ENCODE peak calls at places on chromosomes 13 and 19, in nine cellular contexts. F is astrocyte; P is tibial nerve; J is CD4-positive, alpha-beta memory T cell; T is endodermal cell; E is aorta; O is NT2/D1; Y is H1; L is BE2C. Z is an unnamed sample. For H3K27me3 and H3K36me3, the result is how much of the 10 kb centered on the place peaks cover.

GRCh38 chr13:97329331-97329730 is 104.6 kb upstream of the RAP2A start:
- DNase-seq in F (peak), P (no peak), J (no peak), T (no peak), E (no peak), O (no peak), Y (no peak), L (no peak), Z (no peak)

GRCh38 chr19:45177817-45178261 is at the start of gene TRAPPC6A:
- DNase-seq in F (peak), P (peak), J (no peak), T (no peak), E (no peak), O (no peak), Y (no peak), L (no peak), Z (no peak)

GRCh38 chr19:5903054-5903501 is 512 bp downstream of the NDUFA11 start:
- DNase-seq in F (peak), P (no peak), J (no peak), T (no peak), E (no peak), O (no peak), Y (no peak), L (no peak), Z (no peak)

GRCh38 chr19:2039959-2040646 is 10.9 kb downstream of the MKNK2 start:
- DNase-seq in F (no peak), P (no peak), J (no peak), T (no peak), E (peak), O (no peak), Y (no peak), L (no peak), Z (peak)

GRCh38 chr13:111031531-111031961 is 83.6 kb upstream of the ARHGEF7 start:
- DNase-seq in F (peak), P (no peak), J (no peak), T (no peak), E (no peak), O (no peak), Y (peak), L (no peak), Z (peak)

GRCh38 chr13:75454497-75454896 is 27.5 kb downstream of the TBC1D4 start:
- DNase-seq in F (no peak), P (no peak), J (no peak), T (no peak), E (no peak), O (no peak), Y (no peak), L (no peak), Z (no peak)

GRCh38 chr19:35767288-35768081 is 7.9 kb upstream of the ARHGAP33 start:
- DNase-seq in F (no peak), P (no peak), J (no peak), T (peak), E (no peak), O (no peak), Y (peak), L (no peak), Z (peak)

GRCh38 chr19:51783373-51783772 is 11.6 kb upstream of the FPR3 start:
- DNase-seq in F (no peak), P (no peak), J (no peak), T (peak), E (no peak), O (no peak), Y (no peak), L (no peak), Z (no peak)

GRCh38 chr13:74710006-74710405 is 575.8 kb upstream of the KLF12 start:
- DNase-seq in F (peak), P (no peak), J (no peak), T (no peak), E (no peak), O (no peak), Y (no peak), L (no peak), Z (no peak)

GRCh38 chr19:45508931-45509691 is 1.8 kb downstream of the VASP start:
- DNase-seq in F (peak), P (peak), J (no peak), T (peak), E (peak), O (no peak), Y (peak), L (peak), Z (peak)

GRCh38 chr13:46721054-46721453 is 75.9 kb downstream of the ESD start:
- DNase-seq in F (no peak), P (peak), J (peak), T (peak), E (peak), O (no peak), Y (no peak), L (peak), Z (no peak)

GRCh38 chr19:10604460-10604980 is 17.4 kb upstream of the AP1M2 start:
- DNase-seq in F (no peak), P (no peak), J (no peak), T (no peak), E (no peak), O (no peak), Y (no peak), L (no peak), Z (no peak)

GRCh38 chr13:41937388-41937787 is 23.5 kb downstream of the VWA8 start:
- DNase-seq in F (no peak), P (no peak), J (no peak), T (no peak), E (no peak), O (no peak), Y (no peak), L (no peak), Z (no peak)

GRCh38 chr13:81383441-81383840 is 1042.5 kb upstream of the SPRY2 start:
- DNase-seq in F (no peak), P (no peak), J (no peak), T (no peak), E (no peak), O (no peak), Y (no peak), L (no peak), Z (no peak)

GRCh38 chr13:113489171-113489548 is 1.4 kb downstream of the DCUN1D2 start:
- DNase-seq in F (no peak), P (no peak), J (no peak), T (peak), E (no peak), O (no peak), Y (no peak), L (no peak), Z (peak)

GRCh38 chr13:37656247-37656940 is 57.8 kb upstream of the POSTN start:
- DNase-seq in F (peak), P (no peak), J (no peak), T (no peak), E (peak), O (no peak), Y (no peak), L (no peak), Z (no peak)

GRCh38 chr13:85223883-85224656 is 575.1 kb downstream of the SLITRK6 start:
- DNase-seq in F (peak), P (no peak), J (no peak), T (no peak), E (no peak), O (no peak), Y (no peak), L (no peak), Z (no peak)

GRCh38 chr19:11152318-11153062 is 3.1 kb downstream of the SPC24 start:
- DNase-seq in F (peak), P (peak), J (no peak), T (no peak), E (peak), O (no peak), Y (no peak), L (no peak), Z (no peak)

GRCh38 chr19:40603071-40603718 is 2.0 kb downstream of the LTBP4 start:
- DNase-seq in F (peak), P (no peak), J (no peak), T (no peak), E (no peak), O (no peak), Y (no peak), L (no peak), Z (peak)

GRCh38 chr13:111659236-111659635 is 338.8 kb downstream of the TEX29 start:
- DNase-seq in F (no peak), P (no peak), J (no peak), T (peak), E (no peak), O (no peak), Y (no peak), L (no peak), Z (no peak)

GRCh38 chr13:110062077-110062776 is 244.7 kb downstream of the COL4A1 start:
- DNase-seq in F (peak), P (no peak), J (no peak), T (no peak), E (no peak), O (no peak), Y (no peak), L (no peak), Z (no peak)

GRCh38 chr13:113106053-113106452 is 462 bp downstream of the F7 start:
- DNase-seq in F (no peak), P (no peak), J (no peak), T (no peak), E (no peak), O (no peak), Y (no peak), L (no peak), Z (peak)

GRCh38 chr13:45068036-45069001 is 52.0 kb upstream of the GTF2F2 start:
- DNase-seq in F (no peak), P (no peak), J (no peak), T (no peak), E (no peak), O (no peak), Y (no peak), L (no peak), Z (no peak)

GRCh38 chr13:110353339-110353977 is 46.4 kb downstream of the COL4A2 start:
- DNase-seq in F (no peak), P (no peak), J (no peak), T (no peak), E (no peak), O (no peak), Y (no peak), L (no peak), Z (no peak)

GRCh38 chr19:52034051-52034728 is 6.0 kb upstream of the ZNF614 start:
- DNase-seq in F (peak), P (no peak), J (no peak), T (no peak), E (no peak), O (no peak), Y (no peak), L (no peak), Z (no peak)

GRCh38 chr13:73767747-73768315 is 366.4 kb downstream of the KLF12 start:
- DNase-seq in F (no peak), P (no peak), J (peak), T (peak), E (no peak), O (peak), Y (no peak), L (peak), Z (peak)

GRCh38 chr19:17159466-17160393 is 55.4 kb upstream of the USE1 start:
- DNase-seq in F (peak), P (no peak), J (no peak), T (peak), E (no peak), O (peak), Y (peak), L (no peak), Z (peak)

GRCh38 chr19:41925208-41926003 is 2.8 kb downstream of the ERFL start:
- DNase-seq in F (no peak), P (no peak), J (no peak), T (no peak), E (no peak), O (no peak), Y (no peak), L (no peak), Z (no peak)

GRCh38 chr13:48858523-48858922 is 117.2 kb upstream of the FNDC3A start:
- DNase-seq in F (no peak), P (no peak), J (no peak), T (no peak), E (no peak), O (no peak), Y (no peak), L (peak), Z (no peak)

GRCh38 chr19:17755977-17756670 is 4.8 kb downstream of the FCHO1 start:
- DNase-seq in F (peak), P (no peak), J (no peak), T (peak), E (no peak), O (peak), Y (peak), L (peak), Z (peak)

GRCh38 chr13:41631296-41631965 is 174.1 kb downstream of the RGCC start:
- DNase-seq in F (no peak), P (no peak), J (no peak), T (no peak), E (no peak), O (no peak), Y (no peak), L (no peak), Z (no peak)

GRCh38 chr13:45821861-45822260 is 29.7 kb downstream of the SIAH3 start:
- DNase-seq in F (no peak), P (no peak), J (no peak), T (no peak), E (no peak), O (no peak), Y (peak), L (no peak), Z (no peak)

GRCh38 chr13:33034061-33034460 is 17.8 kb downstream of the KL start:
- DNase-seq in F (no peak), P (no peak), J (no peak), T (no peak), E (no peak), O (no peak), Y (no peak), L (no peak), Z (no peak)

GRCh38 chr13:29101404-29101803 is 281.3 kb downstream of the MTUS2 start:
- DNase-seq in F (no peak), P (no peak), J (no peak), T (no peak), E (no peak), O (no peak), Y (no peak), L (no peak), Z (no peak)

GRCh38 chr13:42707596-42707995 is 73.8 kb upstream of the FAM216B start:
- DNase-seq in F (peak), P (no peak), J (no peak), T (no peak), E (no peak), O (no peak), Y (no peak), L (no peak), Z (no peak)

GRCh38 chr19:12994701-12995595 is at the start of gene NFIX:
- DNase-seq in F (no peak), P (peak), J (peak), T (peak), E (peak), O (no peak), Y (no peak), L (peak), Z (no peak)

GRCh38 chr19:12596927-12597548 is 13.6 kb downstream of the ZNF490 start:
- DNase-seq in F (no peak), P (no peak), J (no peak), T (no peak), E (no peak), O (peak), Y (no peak), L (peak), Z (peak)

GRCh38 chr19:31352296-31352781 is 3.1 kb upstream of the TSHZ3 start:
- DNase-seq in F (no peak), P (no peak), J (no peak), T (peak), E (no peak), O (no peak), Y (no peak), L (no peak), Z (peak)
- H3K4me3 ChIP-seq in F (peak), P (no peak), J (no peak), T (peak), E (no peak), O (peak), Y (peak), L (no peak), Z (peak)

GRCh38 chr13:100828226-100828625 is 153.6 kb upstream of the TMTC4 start:
- DNase-seq in F (no peak), P (no peak), J (no peak), T (peak), E (no peak), O (peak), Y (no peak), L (no peak), Z (peak)
- H3K27me3 ChIP-seq in F (under half), P (under half), J (under half), T (under half), E (under half), O (under half), Y (under half), L (under half), Z (under half)

DNA sequence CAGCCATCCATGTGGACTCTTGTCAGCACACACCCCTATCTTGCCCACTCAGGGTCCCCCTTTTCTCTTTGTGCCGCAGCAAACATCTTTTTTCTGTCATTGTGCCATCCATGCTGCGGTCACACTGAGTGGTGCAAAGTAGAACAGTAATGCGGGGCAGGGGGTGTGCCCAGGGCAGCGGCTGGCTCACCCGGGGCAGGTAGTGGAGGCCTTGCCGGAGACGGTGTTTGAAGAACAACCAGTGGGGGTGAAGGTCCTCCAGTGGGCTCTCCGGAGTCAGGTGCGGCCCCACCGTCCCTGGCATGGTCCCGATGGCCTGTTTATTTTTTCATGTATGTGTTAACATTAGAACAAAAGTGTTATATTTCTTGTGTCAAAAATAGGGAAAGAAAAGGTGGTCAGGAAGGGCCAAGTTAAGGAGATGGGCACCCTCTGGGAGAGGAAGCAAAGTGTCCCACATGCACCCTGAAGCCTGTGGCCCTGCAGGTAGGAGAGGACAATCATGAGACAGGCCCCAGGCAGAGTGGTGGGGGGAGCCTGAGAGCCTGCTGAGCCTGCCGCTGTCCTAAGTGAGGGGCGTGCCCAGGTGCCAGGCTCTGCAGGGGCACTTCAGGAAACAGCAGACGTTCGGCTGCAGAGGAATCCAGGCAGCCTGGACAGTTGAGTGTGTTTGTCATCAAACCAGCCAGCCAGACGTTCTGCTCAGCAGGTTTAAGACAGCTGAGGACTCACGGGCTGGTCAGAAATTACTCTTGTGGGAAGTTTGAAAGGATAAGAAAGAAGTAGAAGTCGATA is 12.3 kb downstream of the TSSK6 start:
- DNase-seq in F (no peak), P (no peak), J (no peak), T (no peak), E (no peak), O (no peak), Y (no peak), L (no peak), Z (no peak)
- H3K36me3 ChIP-seq in F (under half), P (half or more), J (half or more), T (half or more), E (under half), O (half or more), Y (under half), L (half or more), Z (under half)

GRCh38 chr13:108948269-108948671 is 318.9 kb downstream of the MYO16 start:
- DNase-seq in F (no peak), P (no peak), J (no peak), T (no peak), E (no peak), O (no peak), Y (no peak), L (no peak), Z (no peak)

GRCh38 chr13:108943842-108944241 is 314.4 kb downstream of the MYO16 start:
- DNase-seq in F (no peak), P (no peak), J (no peak), T (no peak), E (no peak), O (no peak), Y (no peak), L (no peak), Z (no peak)

GRCh38 chr13:108944760-108945159 is 315.3 kb downstream of the MYO16 start:
- DNase-seq in F (no peak), P (no peak), J (no peak), T (no peak), E (no peak), O (no peak), Y (no peak), L (no peak), Z (no peak)

GRCh38 chr13:108950333-108951010 is 321.1 kb downstream of the MYO16 start:
- DNase-seq in F (peak), P (no peak), J (no peak), T (no peak), E (no peak), O (no peak), Y (no peak), L (no peak), Z (no peak)

DNA sequence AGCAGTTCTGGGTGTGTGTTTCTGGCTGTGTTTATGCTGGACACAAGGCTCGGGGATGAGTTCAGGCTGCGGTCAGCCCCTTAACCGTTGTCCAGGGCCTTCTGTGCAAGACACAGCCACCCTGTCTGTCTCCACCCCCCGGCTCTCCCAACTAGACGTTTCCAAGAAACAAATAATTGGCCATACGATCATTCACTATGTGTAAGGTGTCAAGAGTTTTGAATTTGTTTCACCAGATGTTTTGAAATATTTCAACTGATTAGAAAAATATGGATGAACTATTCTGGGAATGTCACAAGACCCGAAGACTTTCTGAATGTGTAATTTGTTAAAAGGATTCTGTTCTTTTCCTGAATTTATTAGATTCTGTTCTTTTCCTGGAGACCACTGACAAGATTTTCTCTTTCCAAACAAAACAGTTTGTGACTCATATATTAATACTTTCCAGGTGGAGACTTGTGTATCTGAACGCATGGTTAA is 318.2 kb downstream of the MYO16 start:
- DNase-seq in F (peak), P (peak), J (no peak), T (no peak), E (peak), O (no peak), Y (no peak), L (no peak), Z (no peak)
- H3K4me3 ChIP-seq in F (no peak), P (no peak), J (no peak), T (no peak), E (no peak), O (no peak), Y (no peak), L (no peak), Z (no peak)

Z was measured in H7.